ENCODE peak calls at places on chromosome 11, in nine cellular contexts. B is NB4, S is neural progenitor cell, R is GM20000, T is cardiac fibroblast, G is GM23338, I is tibial nerve, P is fibroblast of pulmonary artery, F is fibroblast of villous mesenchyme. E is an unnamed sample.

GRCh38 chr11:65182258-65183170 is 786 bp downstream of the CAPN1 start:
- DNase-seq in I (no peak), R (peak; percentile 54), G (peak; percentile 93), F (no peak), S (peak; percentile 65), P (peak; percentile 20), T (peak; percentile 27), B (no peak), E (no peak)

GRCh38 chr11:2569321-2569721 is 124.5 kb downstream of the KCNQ1 start:
- DNase-seq in I (no peak), R (no peak), B (peak; percentile 84), T (no peak), S (no peak), P (no peak), G (no peak), F (peak; percentile 3), E (no peak)

GRCh38 chr11:62193954-62194353 is 3.9 kb downstream of the SCGB1D1 start:
- DNase-seq in G (peak; percentile 66), T (no peak), B (peak; percentile 11), I (no peak), F (peak; percentile 12), S (peak; percentile 63), R (no peak), P (peak; percentile 11), E (no peak)

GRCh38 chr11:85854212-85854556 is 999 bp upstream of the CCDC83 start:
- DNase-seq in B (no peak), G (no peak), T (no peak), S (no peak), P (no peak), I (no peak), R (no peak), F (no peak), E (no peak)

GRCh38 chr11:30412509-30412908 is 89.6 kb downstream of the ARL14EP start:
- DNase-seq in G (no peak), S (no peak), B (no peak), R (no peak), T (no peak), F (no peak), I (no peak), P (no peak), E (no peak)

GRCh38 chr11:60485987-60486386 is 6.6 kb upstream of the MS4A12 start:
- DNase-seq in T (no peak), B (peak; percentile 32), G (peak; percentile 73), S (peak; percentile 70), F (no peak), R (peak; percentile 89), I (no peak), P (no peak), E (no peak)

GRCh38 chr11:122068096-122068495 is 47.9 kb downstream of the BLID start:
- DNase-seq in F (peak; percentile 33), I (no peak), G (no peak), R (no peak), T (no peak), P (no peak), B (no peak), S (no peak), E (no peak)

GRCh38 chr11:33976351-33977199 is 75.0 kb upstream of the CAPRIN1 start:
- DNase-seq in P (peak; percentile 75), F (peak; percentile 54), R (no peak), B (peak; percentile 53), S (no peak), G (no peak), T (peak; percentile 81), I (no peak), E (no peak)

GRCh38 chr11:6194065-6194581 is 4.9 kb upstream of the OR52W1 start:
- DNase-seq in I (no peak), P (no peak), B (peak; percentile 86), F (no peak), T (no peak), S (no peak), R (no peak), G (no peak), E (no peak)

GRCh38 chr11:116517077-116517476 is 255.7 kb downstream of the BUD13 start:
- DNase-seq in F (no peak), G (no peak), I (no peak), B (no peak), T (no peak), S (no peak), R (no peak), P (no peak), E (no peak)

GRCh38 chr11:105447936-105448702 is 161.8 kb upstream of the GRIA4 start:
- DNase-seq in B (no peak), T (no peak), F (no peak), I (no peak), R (no peak), P (no peak), G (no peak), S (no peak), E (no peak)

GRCh38 chr11:74288911-74289310 is 22.5 kb downstream of the P4HA3 start:
- DNase-seq in F (peak; percentile 64), I (no peak), T (peak; percentile 61), B (no peak), G (no peak), R (no peak), P (peak; percentile 73), S (no peak), E (no peak)

GRCh38 chr11:29093416-29093815 is 923.4 kb downstream of the KCNA4 start:
- DNase-seq in B (no peak), S (no peak), I (no peak), P (peak; percentile 63), R (no peak), G (no peak), F (no peak), T (peak; percentile 55), E (no peak)

GRCh38 chr11:46511352-46511751 is 82.5 kb downstream of the AMBRA1 start:
- DNase-seq in T (no peak), R (no peak), I (no peak), S (no peak), B (no peak), F (no peak), P (no peak), G (no peak), E (no peak)

GRCh38 chr11:67304511-67305113 is 1.3 kb downstream of the SSH3 start:
- DNase-seq in I (no peak), B (peak; percentile 25), T (no peak), P (no peak), S (no peak), F (no peak), G (no peak), R (no peak), E (peak; percentile 55)

GRCh38 chr11:101456812-101457211 is 127.0 kb downstream of the TRPC6 start:
- DNase-seq in R (no peak), B (no peak), I (no peak), P (peak; percentile 33), G (no peak), F (peak; percentile 30), T (peak; percentile 24), S (no peak), E (no peak)

GRCh38 chr11:74397531-74398243 is 546 bp downstream of the PGM2L1 start:
- DNase-seq in R (peak; percentile 29), S (peak; percentile 59), G (peak; percentile 76), I (no peak), P (no peak), T (no peak), B (peak; percentile 57), F (peak; percentile 14), E (no peak)

GRCh38 chr11:65915821-65916251 is 3.0 kb downstream of the C11orf68 start:
- DNase-seq in G (peak; percentile 44), P (peak; percentile 96), B (peak; percentile 96), R (no peak), I (peak; percentile 63), S (no peak), T (peak; percentile 96), F (peak; percentile 96), E (no peak)

GRCh38 chr11:69286358-69287327 is 7.3 kb upstream of the MYEOV start:
- DNase-seq in T (no peak), R (no peak), P (no peak), I (no peak), S (peak; percentile 51), B (no peak), F (no peak), G (peak; percentile 29), E (peak; percentile 43)

GRCh38 chr11:13038366-13038765 is 29.2 kb downstream of the RASSF10 start:
- DNase-seq in R (no peak), T (no peak), S (no peak), F (no peak), B (no peak), I (no peak), G (no peak), P (no peak), E (no peak)
- TF ChIP-seq CTCF in R (no peak), T (no peak), S (no peak), F (no peak), B (no peak), I (no peak), G (no peak), P (no peak), E (no peak)

DNA sequence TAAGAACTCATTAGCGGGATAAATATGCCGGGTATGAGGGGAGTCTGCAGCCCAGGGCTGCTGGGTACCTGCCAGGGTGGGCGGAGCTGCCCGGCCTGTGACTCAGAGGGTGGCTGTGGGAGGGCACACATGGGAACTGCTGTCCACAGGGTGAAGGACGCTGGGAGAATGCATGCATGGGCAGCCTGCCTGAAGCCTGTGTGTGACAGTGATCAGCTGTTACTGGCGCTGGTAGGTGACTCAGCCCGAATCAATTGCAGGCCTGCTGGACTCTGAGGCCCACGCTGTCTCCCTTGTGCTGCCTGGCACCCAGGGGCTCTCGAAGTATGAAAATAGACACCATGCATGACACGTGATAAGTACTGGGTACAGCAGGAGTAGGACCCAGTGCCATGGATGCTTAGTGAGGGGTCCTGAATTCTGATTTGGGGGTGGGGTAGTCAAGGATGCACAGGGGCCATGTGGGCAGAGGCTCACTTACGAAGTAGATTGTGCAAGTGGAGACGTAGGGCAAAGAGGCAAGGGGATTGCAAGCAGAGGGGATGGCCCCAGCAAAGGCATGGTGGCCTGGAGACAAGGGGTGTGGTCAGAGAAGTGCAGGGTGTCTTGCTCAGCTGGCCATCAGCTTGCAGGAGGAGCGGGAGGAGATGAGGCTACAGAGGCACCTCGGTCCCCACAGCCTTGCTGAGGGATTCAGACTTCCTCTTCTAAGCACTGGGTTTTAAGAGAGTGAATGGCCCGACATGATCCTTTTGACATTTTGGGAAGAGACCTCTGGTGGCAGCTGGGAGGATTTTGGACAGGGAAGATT is 36.5 kb downstream of the GRIK4 start:
- DNase-seq in P (peak; percentile 94), T (peak; percentile 94), G (peak; percentile 59), I (peak; percentile 29), S (peak; percentile 53), B (peak; percentile 68), F (peak; percentile 92), R (no peak), E (peak; percentile 87)
- TF ChIP-seq CTCF in P (peak; percentile 9), T (no peak), G (peak; percentile 44), I (no peak), S (peak; percentile 43), B (peak; percentile 20), F (no peak), R (no peak), E (no peak)

GRCh38 chr11:57340228-57340627 is 2.1 kb downstream of the P2RX3 start:
- DNase-seq in I (no peak), T (peak; percentile 39), S (peak; percentile 65), G (peak; percentile 64), F (peak; percentile 42), B (peak; percentile 62), P (no peak), R (no peak), E (no peak)
- TF ChIP-seq CTCF in I (no peak), T (peak; percentile 3), S (peak; percentile 59), G (peak; percentile 73), F (peak; percentile 36), B (peak; percentile 42), P (peak; percentile 19), R (no peak), E (no peak)

GRCh38 chr11:63592975-63593395 is 21.2 kb downstream of the PLAAT3 start:
- DNase-seq in T (peak; percentile 56), G (peak; percentile 60), F (peak; percentile 25), S (peak; percentile 24), R (no peak), B (peak; percentile 65), P (peak; percentile 45), I (no peak), E (no peak)
- TF ChIP-seq CTCF in T (peak; percentile 79), G (peak; percentile 79), F (peak; percentile 66), S (peak; percentile 50), R (no peak), B (peak; percentile 87), P (peak; percentile 61), I (peak; percentile 39), E (peak; percentile 48)